ENCODE peak calls at places on chromosome 15, in ten cellular contexts. T is adrenal gland; I is right atrium auricular region; Z is germinal center; X is stimulated activated CD4-positive, alpha-beta T cell treated with anti-CD3 and anti-CD28 coated beads, Interleukin-4, amount 100 ng/mL, for 24 hours; S is GM19239; L is activated T-cell treated with anti-CD3 and anti-CD28 coated beads, Interleukin-2, amount 50 U/mL, for 24 hours; N is HEK293T; G is left cardiac atrium; J is NCI-H2081. V is an unnamed sample.

GRCh38 chr15:26866298-26867198 is at the start of gene GABRA5:
- DNase-seq in T (no peak), I (no peak), Z (no peak), X (no peak), S (no peak), L (no peak), N (no peak), G (no peak), J (peak; percentile 66), V (no peak)

GRCh38 chr15:71686221-71687050 is 123.9 kb upstream of the NR2E3 start:
- DNase-seq in T (no peak), I (no peak), Z (no peak), X (no peak), S (no peak), L (no peak), N (no peak), G (no peak), J (no peak), V (no peak)

GRCh38 chr15:77851696-77852095 is 219.0 kb upstream of the LINGO1 start:
- DNase-seq in T (no peak), I (no peak), Z (no peak), X (no peak), S (no peak), L (no peak), N (no peak), G (no peak), J (no peak), V (no peak)

GRCh38 chr15:89531796-89532537 is 35.6 kb upstream of the RHCG start:
- DNase-seq in T (no peak), I (no peak), Z (no peak), X (no peak), S (no peak), L (no peak), N (no peak), G (no peak), J (peak; percentile 5), V (no peak)

GRCh38 chr15:90762109-90762508 is 45.0 kb downstream of the BLM start:
- DNase-seq in T (peak; percentile 69), I (peak; percentile 88), Z (no peak), X (no peak), S (no peak), L (no peak), N (no peak), G (peak; percentile 75), J (no peak), V (no peak)

GRCh38 chr15:79067434-79067833 is 23.1 kb downstream of the RASGRF1 start:
- DNase-seq in T (no peak), I (no peak), Z (no peak), X (no peak), S (no peak), L (no peak), N (no peak), G (no peak), J (no peak), V (no peak)

GRCh38 chr15:70789213-70789612 is 25.9 kb upstream of the UACA start:
- DNase-seq in T (no peak), I (no peak), Z (no peak), X (no peak), S (no peak), L (no peak), N (no peak), G (no peak), J (no peak), V (no peak)

GRCh38 chr15:35958021-35958420 is 412.1 kb upstream of the DPH6 start:
- DNase-seq in T (no peak), I (no peak), Z (no peak), X (no peak), S (no peak), L (no peak), N (no peak), G (no peak), J (peak; percentile 82), V (no peak)

GRCh38 chr15:59174846-59175831 is 31.5 kb upstream of the LDHAL6B start:
- DNase-seq in T (peak; percentile 46), I (peak; percentile 76), Z (peak; percentile 47), X (peak; percentile 48), S (peak; percentile 42), L (peak; percentile 56), N (peak; percentile 61), G (peak; percentile 53), J (peak; percentile 41), V (peak; percentile 58)

GRCh38 chr15:62288361-62289017 is 123.4 kb upstream of the C2CD4B start:
- DNase-seq in T (no peak), I (no peak), Z (no peak), X (no peak), S (no peak), L (no peak), N (no peak), G (no peak), J (no peak), V (no peak)

GRCh38 chr15:77186518-77187095 is 115.7 kb upstream of the TSPAN3 start:
- DNase-seq in T (no peak), I (no peak), Z (peak; percentile 22), X (no peak), S (no peak), L (no peak), N (peak; percentile 22), G (no peak), J (peak; percentile 9), V (no peak)

GRCh38 chr15:62741106-62741505 is 301.4 kb upstream of the TPM1 start:
- DNase-seq in T (no peak), I (no peak), Z (no peak), X (no peak), S (no peak), L (no peak), N (no peak), G (no peak), J (no peak), V (no peak)

GRCh38 chr15:33679065-33679464 is 289.2 kb upstream of the CHRM5 start:
- DNase-seq in T (no peak), I (no peak), Z (no peak), X (no peak), S (no peak), L (no peak), N (no peak), G (no peak), J (no peak), V (no peak)

GRCh38 chr15:58475573-58476524 is 44.1 kb downstream of the LIPC start:
- DNase-seq in T (no peak), I (peak; percentile 77), Z (no peak), X (no peak), S (no peak), L (no peak), N (no peak), G (peak; percentile 37), J (peak; percentile 14), V (no peak)

GRCh38 chr15:76968310-76968709 is 26.6 kb upstream of the PSTPIP1 start:
- DNase-seq in T (no peak), I (no peak), Z (no peak), X (no peak), S (no peak), L (no peak), N (no peak), G (no peak), J (no peak), V (no peak)

GRCh38 chr15:85318048-85318731 is 62.2 kb upstream of the AKAP13 start:
- DNase-seq in T (no peak), I (no peak), Z (no peak), X (peak; percentile 27), S (peak; percentile 31), L (no peak), N (no peak), G (no peak), J (no peak), V (peak; percentile 64)

GRCh38 chr15:39508536-39508935 is 72.3 kb upstream of the THBS1 start:
- DNase-seq in T (no peak), I (no peak), Z (no peak), X (no peak), S (no peak), L (no peak), N (no peak), G (no peak), J (no peak), V (no peak)

GRCh38 chr15:95325763-95326688 is 1004.5 kb upstream of the NR2F2 start:
- DNase-seq in T (no peak), I (no peak), Z (no peak), X (no peak), S (no peak), L (no peak), N (peak; percentile 22), G (no peak), J (no peak), V (no peak)

GRCh38 chr15:74022706-74023470 is 28.4 kb downstream of the PML start:
- DNase-seq in T (peak; percentile 13), I (no peak), Z (no peak), X (no peak), S (no peak), L (peak; percentile 12), N (no peak), G (no peak), J (no peak), V (no peak)

GRCh38 chr15:98909968-98910885 is 97.4 kb downstream of the PGPEP1L start:
- DNase-seq in T (no peak), I (no peak), Z (no peak), X (no peak), S (no peak), L (no peak), N (no peak), G (no peak), J (no peak), V (no peak)

GRCh38 chr15:51132384-51133139 is 37.9 kb upstream of the TNFAIP8L3 start:
- DNase-seq in T (peak; percentile 64), I (peak; percentile 67), Z (peak; percentile 33), X (no peak), S (no peak), L (no peak), N (peak; percentile 59), G (peak; percentile 51), J (peak; percentile 25), V (no peak)

GRCh38 chr15:39699531-39700110 is 83.0 kb downstream of the FSIP1 start:
- DNase-seq in T (no peak), I (no peak), Z (no peak), X (no peak), S (no peak), L (no peak), N (no peak), G (no peak), J (no peak), V (no peak)

GRCh38 chr15:69074011-69074842 is 59.7 kb downstream of the NOX5 start:
- DNase-seq in T (peak; percentile 73), I (peak; percentile 70), Z (no peak), X (no peak), S (no peak), L (no peak), N (peak; percentile 72), G (peak; percentile 72), J (peak; percentile 47), V (peak; percentile 84)

GRCh38 chr15:100902436-100903190 is 16.5 kb upstream of the LRRK1 start:
- DNase-seq in T (peak; percentile 82), I (peak; percentile 83), Z (no peak), X (no peak), S (no peak), L (no peak), N (no peak), G (peak; percentile 81), J (peak; percentile 85), V (no peak)

GRCh38 chr15:68264282-68264681 is 13.3 kb upstream of the FEM1B start:
- DNase-seq in T (no peak), I (no peak), Z (no peak), X (no peak), S (no peak), L (no peak), N (no peak), G (no peak), J (no peak), V (no peak)

GRCh38 chr15:73323956-73324355 is 44.8 kb downstream of the HCN4 start:
- DNase-seq in T (no peak), I (no peak), Z (no peak), X (no peak), S (no peak), L (no peak), N (no peak), G (no peak), J (no peak), V (no peak)